ENCODE peak calls at places on chromosomes 7 and 10, in nine cellular contexts. One of them, this sample, is unnamed.
A peak's percentile ranks its signal among the peaks of the same experiment; 100 is the strongest.

GRCh38 chr7:104029765-104030164 is 40.3 kb upstream of the RELN start:
- DNase-seq in A549: no peak
- DNase-seq in uterus: no peak
- DNase-seq in aorta: no peak
- DNase-seq in breast epithelium: no peak
- DNase-seq in ovary: no peak
- DNase-seq in mammary epithelial cell: no peak
- DNase-seq in PC-9: no peak
- DNase-seq in H9: no peak
- DNase-seq in this sample: no peak

GRCh38 chr7:3109516-3109915 is 65.8 kb upstream of the CARD11 start:
- DNase-seq in A549: no peak
- DNase-seq in uterus: no peak
- DNase-seq in aorta: no peak
- DNase-seq in breast epithelium: no peak
- DNase-seq in ovary: no peak
- DNase-seq in mammary epithelial cell: no peak
- DNase-seq in PC-9: no peak
- DNase-seq in H9: no peak
- DNase-seq in this sample: no peak

GRCh38 chr7:55366461-55367138 is 1.5 kb downstream of the LANCL2 start:
- DNase-seq in A549: no peak
- DNase-seq in uterus: no peak
- DNase-seq in aorta: no peak
- DNase-seq in breast epithelium: no peak
- DNase-seq in ovary: no peak
- DNase-seq in mammary epithelial cell: no peak
- DNase-seq in PC-9: no peak
- DNase-seq in H9: no peak
- DNase-seq in this sample: no peak

GRCh38 chr7:143279186-143280098 is 5.3 kb upstream of the TMEM139 start:
- DNase-seq in A549: peak; percentile 27
- DNase-seq in uterus: no peak
- DNase-seq in aorta: no peak
- DNase-seq in breast epithelium: no peak
- DNase-seq in ovary: no peak
- DNase-seq in mammary epithelial cell: peak; percentile 87
- DNase-seq in PC-9: peak; percentile 97
- DNase-seq in H9: no peak
- DNase-seq in this sample: no peak

GRCh38 chr7:55335151-55335550 is 30.0 kb upstream of the LANCL2 start:
- DNase-seq in A549: no peak
- DNase-seq in uterus: no peak
- DNase-seq in aorta: no peak
- DNase-seq in breast epithelium: no peak
- DNase-seq in ovary: no peak
- DNase-seq in mammary epithelial cell: no peak
- DNase-seq in PC-9: no peak
- DNase-seq in H9: no peak
- DNase-seq in this sample: no peak

GRCh38 chr7:97018775-97019535 is 5.7 kb downstream of the DLX5 start:
- DNase-seq in A549: no peak
- DNase-seq in uterus: no peak
- DNase-seq in aorta: no peak
- DNase-seq in breast epithelium: no peak
- DNase-seq in ovary: no peak
- DNase-seq in mammary epithelial cell: no peak
- DNase-seq in PC-9: no peak
- DNase-seq in H9: no peak
- DNase-seq in this sample: no peak

GRCh38 chr7:80654887-80655340 is 16.5 kb downstream of the CD36 start:
- DNase-seq in A549: no peak
- DNase-seq in uterus: no peak
- DNase-seq in aorta: no peak
- DNase-seq in breast epithelium: no peak
- DNase-seq in ovary: no peak
- DNase-seq in mammary epithelial cell: no peak
- DNase-seq in PC-9: no peak
- DNase-seq in H9: no peak
- DNase-seq in this sample: no peak

GRCh38 chr10:91137822-91138221 is 82.6 kb upstream of the PCGF5 start:
- DNase-seq in A549: no peak
- DNase-seq in uterus: no peak
- DNase-seq in aorta: no peak
- DNase-seq in breast epithelium: no peak
- DNase-seq in ovary: no peak
- DNase-seq in mammary epithelial cell: no peak
- DNase-seq in PC-9: no peak
- DNase-seq in H9: no peak
- DNase-seq in this sample: no peak

GRCh38 chr10:25852364-25852941 is 81.6 kb upstream of the MYO3A start:
- DNase-seq in A549: no peak
- DNase-seq in uterus: no peak
- DNase-seq in aorta: no peak
- DNase-seq in breast epithelium: no peak
- DNase-seq in ovary: no peak
- DNase-seq in mammary epithelial cell: no peak
- DNase-seq in PC-9: no peak
- DNase-seq in H9: no peak
- DNase-seq in this sample: no peak

GRCh38 chr10:69730251-69731156 is 71.2 kb upstream of the COL13A1 start:
- DNase-seq in A549: no peak
- DNase-seq in uterus: no peak
- DNase-seq in aorta: peak; percentile 73
- DNase-seq in breast epithelium: no peak
- DNase-seq in ovary: no peak
- DNase-seq in mammary epithelial cell: peak; percentile 21
- DNase-seq in PC-9: no peak
- DNase-seq in H9: no peak
- DNase-seq in this sample: no peak

GRCh38 chr10:69731184-69731583 is 70.5 kb upstream of the COL13A1 start:
- DNase-seq in A549: no peak
- DNase-seq in uterus: no peak
- DNase-seq in aorta: peak; percentile 86
- DNase-seq in breast epithelium: no peak
- DNase-seq in ovary: no peak
- DNase-seq in mammary epithelial cell: no peak
- DNase-seq in PC-9: no peak
- DNase-seq in H9: no peak
- DNase-seq in this sample: no peak

GRCh38 chr10:69731698-69732097 is 70.0 kb upstream of the COL13A1 start:
- DNase-seq in A549: no peak
- DNase-seq in uterus: no peak
- DNase-seq in aorta: no peak
- DNase-seq in breast epithelium: no peak
- DNase-seq in ovary: no peak
- DNase-seq in mammary epithelial cell: no peak
- DNase-seq in PC-9: no peak
- DNase-seq in H9: no peak
- DNase-seq in this sample: no peak

GRCh38 chr10:69728335-69728861 is 73.3 kb upstream of the COL13A1 start:
- DNase-seq in A549: no peak
- DNase-seq in uterus: no peak
- DNase-seq in aorta: peak; percentile 63
- DNase-seq in breast epithelium: no peak
- DNase-seq in ovary: no peak
- DNase-seq in mammary epithelial cell: peak; percentile 94
- DNase-seq in PC-9: peak; percentile 70
- DNase-seq in H9: peak; percentile 66
- DNase-seq in this sample: peak; percentile 87

DNA sequence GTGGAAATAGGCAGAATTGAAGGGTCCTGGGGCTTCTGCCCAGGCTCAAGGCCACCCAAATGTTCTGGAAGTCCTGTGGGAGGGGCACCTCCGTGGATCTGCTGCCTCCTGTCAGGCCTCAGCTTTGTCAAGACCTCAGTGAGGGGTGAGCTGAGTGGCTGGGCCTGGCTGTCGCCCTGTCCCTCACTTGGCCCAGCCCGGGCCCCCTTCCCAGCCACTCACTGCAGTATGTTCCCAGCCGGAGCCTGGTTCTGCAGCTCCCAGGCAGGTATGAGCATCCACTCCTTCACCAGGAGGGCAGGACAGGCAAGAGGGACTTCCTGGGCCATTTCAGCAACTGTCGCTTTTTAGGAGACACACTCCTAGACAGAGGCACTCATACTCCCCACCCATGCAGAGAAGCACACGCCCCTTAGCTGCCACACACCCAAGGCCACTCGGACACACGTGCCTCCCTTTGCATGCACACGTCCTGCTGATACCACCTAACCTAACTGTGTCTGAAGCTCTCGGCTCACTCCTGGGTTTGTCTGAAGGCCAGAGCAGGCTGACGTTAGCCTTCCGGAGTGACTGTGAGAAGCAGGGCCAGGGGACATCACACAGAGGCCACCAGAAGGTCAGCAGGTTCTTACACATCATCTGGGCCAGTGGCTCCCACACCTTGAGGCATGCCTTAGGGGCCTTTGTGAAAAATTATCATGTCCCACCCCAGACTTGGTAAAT is 72.2 kb upstream of the COL13A1 start:
- DNase-seq in A549: no peak
- DNase-seq in uterus: no peak
- DNase-seq in aorta: no peak
- DNase-seq in breast epithelium: no peak
- DNase-seq in ovary: no peak
- DNase-seq in mammary epithelial cell: no peak
- DNase-seq in PC-9: no peak
- DNase-seq in H9: no peak
- DNase-seq in this sample: no peak
- H3K27ac ChIP-seq in A549: no peak overlapping the region
- H3K27ac ChIP-seq in uterus: no peak overlapping the region
- H3K27ac ChIP-seq in aorta: peak overlapping the region; percentile 37
- H3K27ac ChIP-seq in breast epithelium: no peak overlapping the region
- H3K27ac ChIP-seq in ovary: peak overlapping the region; percentile 63
- H3K27ac ChIP-seq in mammary epithelial cell: peak overlapping the region; percentile 61
- H3K27ac ChIP-seq in PC-9: no peak overlapping the region
- H3K27ac ChIP-seq in H9: no peak overlapping the region
- H3K27ac ChIP-seq in this sample: peak overlapping the region; percentile 73

GRCh38 chr10:88086187-88086954 is 222.9 kb downstream of the PTEN start:
- DNase-seq in A549: no peak
- DNase-seq in uterus: no peak
- DNase-seq in aorta: peak; percentile 50
- DNase-seq in breast epithelium: no peak
- DNase-seq in ovary: no peak
- DNase-seq in mammary epithelial cell: no peak
- DNase-seq in PC-9: no peak
- DNase-seq in H9: no peak
- DNase-seq in this sample: no peak
- H3K27ac ChIP-seq in A549: no peak overlapping the region
- H3K27ac ChIP-seq in uterus: no peak overlapping the region
- H3K27ac ChIP-seq in aorta: no peak overlapping the region
- H3K27ac ChIP-seq in breast epithelium: no peak overlapping the region
- H3K27ac ChIP-seq in ovary: no peak overlapping the region
- H3K27ac ChIP-seq in mammary epithelial cell: no peak overlapping the region
- H3K27ac ChIP-seq in PC-9: no peak overlapping the region
- H3K27ac ChIP-seq in H9: no peak overlapping the region
- H3K27ac ChIP-seq in this sample: no peak overlapping the region

DNA sequence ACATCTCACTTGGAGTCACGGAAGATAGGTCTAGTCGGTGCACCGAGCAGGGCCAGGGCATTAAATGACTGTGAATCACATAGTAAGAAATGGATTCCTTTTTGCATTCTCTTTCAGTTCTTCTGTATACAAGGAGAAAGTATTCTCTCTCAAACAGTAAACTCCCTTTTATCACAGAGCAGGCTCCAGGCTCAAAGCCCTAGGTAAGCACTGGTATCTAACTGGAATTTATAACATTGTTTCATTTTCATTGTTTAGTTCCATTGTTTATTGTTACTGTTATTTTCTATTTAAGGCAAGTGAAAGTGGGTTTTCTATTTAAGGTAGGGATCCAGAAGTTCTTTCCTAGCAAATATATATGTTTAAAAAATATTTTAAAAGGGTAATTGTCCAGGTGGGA is 44.1 kb upstream of the CDK1 start:
- DNase-seq in A549: no peak
- DNase-seq in uterus: no peak
- DNase-seq in aorta: no peak
- DNase-seq in breast epithelium: no peak
- DNase-seq in ovary: no peak
- DNase-seq in mammary epithelial cell: no peak
- DNase-seq in PC-9: no peak
- DNase-seq in H9: no peak
- DNase-seq in this sample: no peak
- H3K27ac ChIP-seq in A549: no peak overlapping the region
- H3K27ac ChIP-seq in uterus: no peak overlapping the region
- H3K27ac ChIP-seq in aorta: no peak overlapping the region
- H3K27ac ChIP-seq in breast epithelium: peak overlapping the region; percentile 90
- H3K27ac ChIP-seq in ovary: peak overlapping the region; percentile 87
- H3K27ac ChIP-seq in mammary epithelial cell: no peak overlapping the region
- H3K27ac ChIP-seq in PC-9: no peak overlapping the region
- H3K27ac ChIP-seq in H9: no peak overlapping the region
- H3K27ac ChIP-seq in this sample: no peak overlapping the region

GRCh38 chr7:151921451-151921850 is 34.8 kb upstream of the GALNTL5 start:
- DNase-seq in A549: no peak
- DNase-seq in uterus: no peak
- DNase-seq in aorta: no peak
- DNase-seq in breast epithelium: no peak
- DNase-seq in ovary: no peak
- DNase-seq in mammary epithelial cell: no peak
- DNase-seq in PC-9: no peak
- DNase-seq in H9: no peak
- DNase-seq in this sample: no peak

GRCh38 chr7:151920533-151920932 is 35.7 kb upstream of the GALNTL5 start:
- DNase-seq in A549: no peak
- DNase-seq in uterus: no peak
- DNase-seq in aorta: no peak
- DNase-seq in breast epithelium: no peak
- DNase-seq in ovary: no peak
- DNase-seq in mammary epithelial cell: no peak
- DNase-seq in PC-9: no peak
- DNase-seq in H9: no peak
- DNase-seq in this sample: no peak

GRCh38 chr7:151917791-151918311 is 38.4 kb upstream of the GALNTL5 start:
- DNase-seq in A549: no peak
- DNase-seq in uterus: no peak
- DNase-seq in aorta: no peak
- DNase-seq in breast epithelium: no peak
- DNase-seq in ovary: no peak
- DNase-seq in mammary epithelial cell: no peak
- DNase-seq in PC-9: no peak
- DNase-seq in H9: no peak
- DNase-seq in this sample: no peak

GRCh38 chr7:151919595-151919994 is 36.7 kb upstream of the GALNTL5 start:
- DNase-seq in A549: no peak
- DNase-seq in uterus: no peak
- DNase-seq in aorta: no peak
- DNase-seq in breast epithelium: no peak
- DNase-seq in ovary: no peak
- DNase-seq in mammary epithelial cell: no peak
- DNase-seq in PC-9: no peak
- DNase-seq in H9: no peak
- DNase-seq in this sample: no peak

DNA sequence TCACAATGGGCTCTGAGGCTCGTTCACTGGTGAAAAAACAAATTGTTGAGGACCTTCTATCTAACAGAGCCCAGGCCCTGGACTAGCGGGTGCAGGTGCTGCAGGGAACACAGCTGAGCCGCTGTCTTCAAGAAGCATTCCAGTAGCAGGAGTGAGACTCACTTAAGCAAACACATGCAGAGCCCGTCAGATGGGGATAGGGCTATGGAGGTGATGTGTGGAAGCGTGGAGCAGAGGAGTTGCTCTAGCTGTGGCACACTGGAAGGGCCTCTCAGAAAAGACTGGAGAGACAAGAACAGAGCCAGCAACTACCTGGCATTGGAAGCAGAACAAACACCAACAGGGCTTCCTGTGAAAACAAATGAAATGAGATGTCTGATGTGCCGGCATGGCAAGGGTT is 37.8 kb upstream of the GALNTL5 start:
- DNase-seq in A549: no peak
- DNase-seq in uterus: no peak
- DNase-seq in aorta: no peak
- DNase-seq in breast epithelium: no peak
- DNase-seq in ovary: no peak
- DNase-seq in mammary epithelial cell: no peak
- DNase-seq in PC-9: no peak
- DNase-seq in H9: no peak
- DNase-seq in this sample: no peak
- H3K27ac ChIP-seq in A549: peak overlapping the region; percentile 50
- H3K27ac ChIP-seq in uterus: no peak overlapping the region
- H3K27ac ChIP-seq in aorta: no peak overlapping the region
- H3K27ac ChIP-seq in breast epithelium: no peak overlapping the region
- H3K27ac ChIP-seq in ovary: no peak overlapping the region
- H3K27ac ChIP-seq in mammary epithelial cell: no peak overlapping the region
- H3K27ac ChIP-seq in PC-9: no peak overlapping the region
- H3K27ac ChIP-seq in H9: no peak overlapping the region
- H3K27ac ChIP-seq in this sample: peak overlapping the region; percentile 67

This sample was measured in RWPE1.